ENCODE peak calls at places on chromosomes 6 and 20, in five cellular contexts. G is HepG2, T is K562, Y is GM12878, I is SK-N-SH. P is an unnamed sample. For H3K4me1, the result is how much of the 10 kb centered on the place peaks cover.

GRCh38 chr20:37984018-37984785 is 49.1 kb downstream of the TTI1 start:
- DNase-seq in G (peak), T (no peak), Y (no peak), I (peak), P (no peak)

GRCh38 chr6:33794910-33795615 is 6.1 kb upstream of the LEMD2 start:
- DNase-seq in G (peak), T (peak), Y (no peak), I (peak), P (no peak)

GRCh38 chr6:133130863-133131262 is 110.3 kb upstream of the EYA4 start:
- DNase-seq in G (peak), T (no peak), Y (no peak), I (no peak), P (no peak)

GRCh38 chr20:23049933-23050838 is 714 bp upstream of the THBD start:
- DNase-seq in G (no peak), T (no peak), Y (no peak), I (no peak), P (peak)

GRCh38 chr6:157144861-157145260 is 178.5 kb downstream of the TMEM242 start:
- DNase-seq in G (no peak), T (no peak), Y (no peak), I (no peak), P (no peak)

GRCh38 chr6:111628117-111628866 is 22.6 kb upstream of the TRAF3IP2 start:
- DNase-seq in G (no peak), T (no peak), Y (no peak), I (no peak), P (no peak)

GRCh38 chr6:130500693-130501092 is 134.9 kb downstream of the TMEM200A start:
- DNase-seq in G (no peak), T (no peak), Y (no peak), I (no peak), P (no peak)

GRCh38 chr6:4872841-4873240 is 96.6 kb downstream of the CDYL start:
- DNase-seq in G (no peak), T (no peak), Y (no peak), I (no peak), P (no peak)

GRCh38 chr6:5025911-5026819 is 22.3 kb upstream of the RPP40 start:
- DNase-seq in G (peak), T (peak), Y (no peak), I (peak), P (no peak)

GRCh38 chr6:139291813-139292619 is at the start of gene TXLNB:
- DNase-seq in G (no peak), T (no peak), Y (peak), I (no peak), P (no peak)

GRCh38 chr6:31794866-31795615 is 511 bp downstream of the VARS1 start:
- DNase-seq in G (no peak), T (peak), Y (no peak), I (peak), P (no peak)

GRCh38 chr20:19750907-19751636 is 7.0 kb upstream of the RIN2 start:
- DNase-seq in G (no peak), T (no peak), Y (no peak), I (peak), P (no peak)

GRCh38 chr20:63520939-63521601 is 505 bp downstream of the PPDPF start:
- DNase-seq in G (peak), T (peak), Y (no peak), I (peak), P (no peak)

GRCh38 chr6:140537211-140537610 is 1162.8 kb upstream of the CITED2 start:
- DNase-seq in G (no peak), T (no peak), Y (no peak), I (no peak), P (no peak)

GRCh38 chr6:35736982-35737412 is at the start of gene ARMC12:
- DNase-seq in G (no peak), T (no peak), Y (no peak), I (no peak), P (no peak)

GRCh38 chr6:35733633-35734032 is 3.2 kb upstream of the ARMC12 start:
- DNase-seq in G (no peak), T (no peak), Y (no peak), I (no peak), P (no peak)

GRCh38 chr6:35737413-35738211 is 780 bp downstream of the ARMC12 start:
- DNase-seq in G (peak), T (peak), Y (no peak), I (peak), P (no peak)

GRCh38 chr6:35735452-35735851 is 1.4 kb upstream of the ARMC12 start:
- DNase-seq in G (no peak), T (no peak), Y (no peak), I (no peak), P (no peak)

DNA sequence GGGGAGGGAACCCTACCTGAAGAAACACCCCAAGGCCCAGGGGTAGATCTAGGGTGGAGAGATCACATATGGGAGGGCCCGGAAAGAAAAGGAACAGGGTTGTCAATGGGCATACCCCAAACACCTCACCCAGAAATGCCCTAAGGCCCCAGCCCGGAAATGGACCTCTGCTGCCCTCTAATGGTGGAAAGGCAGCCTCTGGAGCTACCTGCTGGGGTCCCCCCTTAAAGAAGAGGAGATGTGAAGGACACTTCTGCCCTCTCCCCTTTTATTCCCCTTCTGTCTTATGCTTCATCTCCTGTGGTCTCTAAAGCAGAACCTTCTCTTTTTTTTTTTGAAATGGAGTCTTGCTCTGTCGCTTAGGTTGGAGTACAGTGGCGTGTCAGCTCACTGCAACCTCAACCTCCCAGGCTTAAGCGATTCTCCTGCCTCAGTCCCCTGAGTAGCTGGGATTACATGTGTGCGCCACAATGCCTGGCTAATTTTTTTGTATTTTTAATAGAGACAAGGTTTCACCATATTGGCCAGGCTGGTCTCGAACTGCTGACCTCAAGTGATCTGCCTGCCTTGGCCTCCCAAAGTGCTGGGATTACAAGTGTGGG is 438 bp upstream of the ARMC12 start:
- DNase-seq in G (peak), T (peak), Y (no peak), I (peak), P (peak)
- H3K4me1 ChIP-seq in G (half or more), T (under half), Y (under half), I (under half), P (under half)

GRCh38 chr6:113219783-113220182 is 637.4 kb upstream of the MARCKS start:
- DNase-seq in G (no peak), T (no peak), Y (no peak), I (no peak), P (no peak)

GRCh38 chr6:113220832-113221231 is 636.3 kb upstream of the MARCKS start:
- DNase-seq in G (no peak), T (no peak), Y (no peak), I (no peak), P (no peak)

DNA sequence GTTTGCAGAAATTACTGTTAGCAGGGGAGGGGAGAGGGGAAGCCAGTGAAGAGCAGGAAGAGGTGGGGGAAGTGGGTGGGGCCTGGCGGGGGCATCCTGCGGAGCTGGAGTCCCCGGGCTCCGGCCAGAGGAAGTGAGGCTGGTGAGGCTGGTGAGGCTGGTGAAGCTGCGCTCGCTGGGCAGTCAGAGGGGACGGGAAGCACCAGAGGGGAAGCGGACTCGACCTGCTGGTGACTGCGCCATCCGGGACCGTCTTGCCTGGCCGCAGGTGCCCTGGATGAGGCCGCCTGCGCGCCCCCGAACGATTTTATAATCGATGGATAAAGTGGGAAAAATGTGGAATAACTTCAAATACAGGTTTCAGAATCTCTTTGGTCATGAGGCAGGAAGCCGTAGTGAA is 635.3 kb upstream of the MARCKS start:
- DNase-seq in G (no peak), T (no peak), Y (no peak), I (peak), P (no peak)
- TF ChIP-seq TAF1 in G (no peak), T (no peak), Y (no peak), I (no peak), P (no peak)

GRCh38 chr20:57428611-57429496 is 37.7 kb downstream of the RBM38 start:
- DNase-seq in G (peak), T (no peak), Y (no peak), I (no peak), P (no peak)
- H3K4me1 ChIP-seq in G (half or more), T (under half), Y (under half), I (under half), P (under half)

GRCh38 chr6:152723398-152723797 is 25.7 kb downstream of the MYCT1 start:
- DNase-seq in G (no peak), T (no peak), Y (no peak), I (no peak), P (no peak)
- TF ChIP-seq TAF1 in G (no peak), T (no peak), Y (no peak), I (no peak), P (no peak)

DNA sequence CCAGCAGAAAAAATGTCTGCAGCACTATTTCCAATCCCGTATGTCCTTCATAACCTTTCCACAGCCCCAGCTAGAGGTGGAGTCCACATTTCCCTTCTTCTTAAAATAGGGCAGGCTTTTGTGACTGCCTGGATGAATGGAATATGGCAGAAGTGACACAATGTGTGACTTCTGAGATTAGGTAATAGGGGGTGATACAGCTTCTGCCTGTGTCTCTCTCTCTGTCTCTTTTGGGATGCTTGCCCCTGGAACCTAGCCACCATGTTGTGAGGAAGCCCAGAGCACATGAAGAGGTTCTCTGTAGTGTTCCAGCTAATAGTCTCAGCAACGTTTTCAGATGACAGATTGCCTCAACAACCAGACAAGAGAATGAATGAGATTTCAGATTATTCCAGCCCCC is 51.4 kb downstream of the CLIC5 start:
- DNase-seq in G (no peak), T (no peak), Y (no peak), I (no peak), P (no peak)
- H3K4me1 ChIP-seq in G (under half), T (under half), Y (under half), I (under half), P (under half)

GRCh38 chr6:160996316-160996715 is 4.7 kb downstream of the MAP3K4 start:
- DNase-seq in G (no peak), T (no peak), Y (no peak), I (no peak), P (no peak)

GRCh38 chr6:161000632-161001031 is 9.1 kb downstream of the MAP3K4 start:
- DNase-seq in G (no peak), T (no peak), Y (no peak), I (no peak), P (no peak)

GRCh38 chr6:160999508-160999907 is 7.9 kb downstream of the MAP3K4 start:
- DNase-seq in G (no peak), T (no peak), Y (no peak), I (no peak), P (no peak)

GRCh38 chr6:160995271-160995670 is 3.7 kb downstream of the MAP3K4 start:
- DNase-seq in G (no peak), T (no peak), Y (no peak), I (no peak), P (no peak)

DNA sequence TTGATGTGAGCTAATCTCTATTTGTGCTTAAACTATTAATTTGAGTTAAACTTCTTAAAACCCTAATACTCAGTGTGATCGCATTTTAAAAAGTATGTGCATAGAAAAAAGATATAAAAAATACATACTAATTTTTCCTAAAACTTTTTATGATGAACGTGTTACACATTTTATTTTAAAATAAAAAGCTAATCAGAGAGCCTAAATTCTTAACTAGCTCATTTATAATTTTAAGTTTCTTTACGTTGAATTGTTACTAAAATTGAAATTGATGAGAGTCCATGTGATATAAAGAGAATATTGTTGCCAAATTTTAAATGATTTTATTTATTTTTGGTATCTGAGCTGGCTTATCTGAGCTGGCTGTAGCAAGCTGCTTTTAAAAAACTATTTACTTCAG is 6.6 kb downstream of the MAP3K4 start:
- DNase-seq in G (no peak), T (no peak), Y (no peak), I (no peak), P (no peak)
- TF ChIP-seq TAF1 in G (no peak), T (no peak), Y (no peak), I (no peak), P (no peak)

DNA sequence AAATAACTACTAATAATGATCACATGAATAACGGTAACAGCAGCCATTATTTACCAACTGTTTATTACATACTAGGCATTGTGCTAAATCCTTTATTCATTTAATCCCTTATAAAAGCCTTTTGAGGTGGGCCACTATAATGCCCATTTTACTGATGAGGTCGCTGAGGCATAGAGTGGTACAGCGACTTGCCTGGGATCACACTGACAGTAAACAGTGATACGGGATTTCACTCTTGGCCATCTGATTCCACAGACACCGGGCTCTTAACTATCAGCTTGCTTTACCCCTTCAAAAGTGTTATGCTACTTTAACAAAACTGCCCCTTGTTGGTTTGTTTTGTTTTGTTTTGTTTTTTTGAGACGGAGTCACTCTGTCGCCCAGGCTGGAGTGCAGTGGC is 2.2 kb upstream of the RAB22A start:
- DNase-seq in G (no peak), T (no peak), Y (no peak), I (no peak), P (no peak)
- H3K4me1 ChIP-seq in G (under half), T (under half), Y (under half), I (under half), P (under half)

GRCh38 chr20:46559685-46560440 is 9.4 kb upstream of the OCSTAMP start:
- DNase-seq in G (peak), T (no peak), Y (no peak), I (no peak), P (no peak)

GRCh38 chr20:46555370-46555956 is 5.0 kb upstream of the OCSTAMP start:
- DNase-seq in G (no peak), T (no peak), Y (no peak), I (no peak), P (no peak)

GRCh38 chr20:46557231-46557956 is 6.9 kb upstream of the OCSTAMP start:
- DNase-seq in G (no peak), T (no peak), Y (no peak), I (no peak), P (no peak)

GRCh38 chr20:46559001-46559400 is 8.5 kb upstream of the OCSTAMP start:
- DNase-seq in G (no peak), T (no peak), Y (no peak), I (no peak), P (no peak)

GRCh38 chr20:46558511-46558959 is 8.1 kb upstream of the OCSTAMP start:
- DNase-seq in G (peak), T (no peak), Y (no peak), I (no peak), P (no peak)
- TF ChIP-seq TAF1 in G (no peak), T (no peak), Y (no peak), I (no peak), P (no peak)

DNA sequence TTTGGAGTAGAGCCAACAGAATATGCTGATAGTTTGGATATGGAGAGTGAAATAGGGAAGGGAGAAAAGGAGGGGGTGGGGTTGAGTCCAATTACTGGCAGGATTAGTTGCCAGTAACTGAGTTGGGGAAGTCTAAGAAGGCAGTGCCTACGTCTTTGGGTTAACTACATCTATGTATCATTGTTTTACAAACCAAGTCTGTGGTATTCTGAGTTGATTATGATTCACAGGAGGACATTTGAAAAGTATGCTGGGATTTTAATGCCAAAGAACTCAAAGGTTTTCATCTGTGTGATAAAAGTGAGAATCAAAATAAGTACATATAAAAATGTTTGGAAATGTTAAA is 14.7 kb downstream of the DSE start:
- DNase-seq in G (no peak), T (no peak), Y (no peak), I (no peak), P (no peak)
- H3K4me1 ChIP-seq in G (under half), T (under half), Y (under half), I (under half), P (under half)

P was measured in H1.